ENCODE peak calls at places on chromosome 15, in nine cellular contexts. N is GM23338; M is stimulated activated CD4-positive, alpha-beta T cell treated with anti-CD3 and anti-CD28 coated beads, Interleukin-2, amount 100 ng/mL, for 48 hours; J is breast epithelium; F is ureter; U is bronchial epithelial cell; Z is AG09309; T is ELF-1; E is fibroblast of lung. L is an unnamed sample.

GRCh38 chr15:64636101-64636500 is 139.3 kb downstream of the RBPMS2 start:
- DNase-seq in N (no peak), M (no peak), J (no peak), F (no peak), U (no peak), Z (no peak), T (no peak), E (peak), L (no peak)

GRCh38 chr15:88627463-88627862 is 6.3 kb downstream of the AEN start:
- DNase-seq in N (no peak), M (no peak), J (no peak), F (no peak), U (peak), Z (no peak), T (no peak), E (no peak), L (no peak)

GRCh38 chr15:60020736-60021135 is 16.6 kb downstream of the FOXB1 start:
- DNase-seq in N (no peak), M (no peak), J (no peak), F (no peak), U (peak), Z (no peak), T (no peak), E (no peak), L (peak)

GRCh38 chr15:70974004-70974832 is 81.6 kb downstream of the LRRC49 start:
- DNase-seq in N (peak), M (no peak), J (no peak), F (no peak), U (peak), Z (peak), T (no peak), E (peak), L (peak)

GRCh38 chr15:62647195-62647865 is 395.2 kb upstream of the TPM1 start:
- DNase-seq in N (no peak), M (no peak), J (peak), F (no peak), U (peak), Z (no peak), T (no peak), E (peak), L (peak)

GRCh38 chr15:78727561-78727960 is 83.7 kb downstream of the ADAMTS7 start:
- DNase-seq in N (peak), M (no peak), J (no peak), F (no peak), U (peak), Z (no peak), T (peak), E (no peak), L (no peak)

GRCh38 chr15:73897441-73898261 is 24.3 kb downstream of the TBC1D21 start:
- DNase-seq in N (peak), M (peak), J (no peak), F (no peak), U (peak), Z (peak), T (peak), E (peak), L (peak)

GRCh38 chr15:73866881-73867410 is 6.4 kb upstream of the TBC1D21 start:
- DNase-seq in N (peak), M (no peak), J (no peak), F (no peak), U (no peak), Z (no peak), T (peak), E (no peak), L (no peak)

GRCh38 chr15:25401511-25401910 is 37.3 kb downstream of the UBE3A start:
- DNase-seq in N (no peak), M (no peak), J (no peak), F (no peak), U (no peak), Z (no peak), T (no peak), E (no peak), L (no peak)

GRCh38 chr15:66743703-66744536 is 41.9 kb downstream of the SMAD6 start:
- DNase-seq in N (peak), M (no peak), J (no peak), F (no peak), U (no peak), Z (no peak), T (peak), E (no peak), L (no peak)

GRCh38 chr15:101239724-101240136 is 12.1 kb downstream of the CHSY1 start:
- DNase-seq in N (no peak), M (no peak), J (no peak), F (no peak), U (no peak), Z (no peak), T (no peak), E (no peak), L (no peak)

GRCh38 chr15:68427961-68428360 is 4.0 kb downstream of the ITGA11 start:
- DNase-seq in N (no peak), M (no peak), J (no peak), F (no peak), U (no peak), Z (no peak), T (no peak), E (no peak), L (no peak)

GRCh38 chr15:27248251-27248650 is 277.3 kb downstream of the GABRG3 start:
- DNase-seq in N (no peak), M (no peak), J (no peak), F (no peak), U (no peak), Z (no peak), T (no peak), E (no peak), L (no peak)

GRCh38 chr15:88622605-88622975 is 1.4 kb downstream of the AEN start:
- DNase-seq in N (no peak), M (no peak), J (no peak), F (no peak), U (no peak), Z (no peak), T (no peak), E (no peak), L (no peak)

GRCh38 chr15:99163271-99164062 is 58.6 kb downstream of the SYNM start:
- DNase-seq in N (no peak), M (no peak), J (no peak), F (no peak), U (no peak), Z (no peak), T (no peak), E (no peak), L (no peak)

GRCh38 chr15:64090527-64090926 is 3.1 kb downstream of the CIAO2A start:
- DNase-seq in N (no peak), M (no peak), J (no peak), F (no peak), U (no peak), Z (no peak), T (no peak), E (no peak), L (no peak)

GRCh38 chr15:62326460-62327011 is 161.5 kb upstream of the C2CD4B start:
- DNase-seq in N (no peak), M (no peak), J (no peak), F (no peak), U (peak), Z (no peak), T (no peak), E (no peak), L (no peak)

GRCh38 chr15:69548367-69548766 is 95.7 kb downstream of the RPLP1 start:
- DNase-seq in N (no peak), M (no peak), J (no peak), F (no peak), U (no peak), Z (no peak), T (no peak), E (no peak), L (no peak)

GRCh38 chr15:25796395-25796794 is 66.7 kb downstream of the ATP10A start:
- DNase-seq in N (no peak), M (no peak), J (no peak), F (no peak), U (no peak), Z (no peak), T (no peak), E (no peak), L (no peak)